ENCODE peak calls at places on chromosomes 11 and 22, in nine cellular contexts. One of them, this sample, is unnamed.

GRCh38 chr11:18064450-18065048 is 18.5 kb upstream of the TPH1 start:
- DNase-seq in left ventricle myocardium inferior: no peak
- DNase-seq in right cardiac atrium: no peak
- DNase-seq in hepatocyte: no peak
- DNase-seq in GM23248: no peak
- DNase-seq in mucosa of descending colon: no peak
- DNase-seq in body of pancreas: peak; percentile 22
- DNase-seq in uterus: no peak
- DNase-seq in DND-41: no peak
- DNase-seq in this sample: no peak

GRCh38 chr11:13073119-13073981 is 64.2 kb downstream of the RASSF10 start:
- DNase-seq in left ventricle myocardium inferior: no peak
- DNase-seq in right cardiac atrium: no peak
- DNase-seq in hepatocyte: no peak
- DNase-seq in GM23248: peak; percentile 81
- DNase-seq in mucosa of descending colon: no peak
- DNase-seq in body of pancreas: no peak
- DNase-seq in uterus: no peak
- DNase-seq in DND-41: no peak
- DNase-seq in this sample: no peak

GRCh38 chr11:73530109-73530508 is 67.8 kb downstream of the FAM168A start:
- DNase-seq in left ventricle myocardium inferior: no peak
- DNase-seq in right cardiac atrium: no peak
- DNase-seq in hepatocyte: peak; percentile 4
- DNase-seq in GM23248: no peak
- DNase-seq in mucosa of descending colon: no peak
- DNase-seq in body of pancreas: no peak
- DNase-seq in uterus: no peak
- DNase-seq in DND-41: no peak
- DNase-seq in this sample: no peak

GRCh38 chr11:66478823-66479740 is 1.2 kb upstream of the DPP3 start:
- DNase-seq in left ventricle myocardium inferior: peak; percentile 32
- DNase-seq in right cardiac atrium: peak; percentile 78
- DNase-seq in hepatocyte: peak; percentile 55
- DNase-seq in GM23248: peak; percentile 74
- DNase-seq in mucosa of descending colon: peak; percentile 74
- DNase-seq in body of pancreas: peak; percentile 61
- DNase-seq in uterus: peak; percentile 51
- DNase-seq in DND-41: peak; percentile 38
- DNase-seq in this sample: peak; percentile 47

GRCh38 chr22:49099496-49100124 is 728.1 kb downstream of the BRD1 start:
- DNase-seq in left ventricle myocardium inferior: no peak
- DNase-seq in right cardiac atrium: no peak
- DNase-seq in hepatocyte: peak; percentile 56
- DNase-seq in GM23248: peak; percentile 20
- DNase-seq in mucosa of descending colon: no peak
- DNase-seq in body of pancreas: no peak
- DNase-seq in uterus: no peak
- DNase-seq in DND-41: no peak
- DNase-seq in this sample: no peak

GRCh38 chr11:66880484-66881211 is 23.8 kb downstream of the LRFN4 start:
- DNase-seq in left ventricle myocardium inferior: no peak
- DNase-seq in right cardiac atrium: peak; percentile 59
- DNase-seq in hepatocyte: no peak
- DNase-seq in GM23248: no peak
- DNase-seq in mucosa of descending colon: no peak
- DNase-seq in body of pancreas: peak; percentile 39
- DNase-seq in uterus: no peak
- DNase-seq in DND-41: peak; percentile 86
- DNase-seq in this sample: peak; percentile 49

GRCh38 chr22:47333625-47334024 is 571.2 kb downstream of the TBC1D22A start:
- DNase-seq in left ventricle myocardium inferior: no peak
- DNase-seq in right cardiac atrium: no peak
- DNase-seq in hepatocyte: no peak
- DNase-seq in GM23248: peak; percentile 14
- DNase-seq in mucosa of descending colon: no peak
- DNase-seq in body of pancreas: peak; percentile 8
- DNase-seq in uterus: no peak
- DNase-seq in DND-41: no peak
- DNase-seq in this sample: no peak

GRCh38 chr22:30262917-30263741 is 3.5 kb downstream of the OSM start:
- DNase-seq in left ventricle myocardium inferior: peak; percentile 75
- DNase-seq in right cardiac atrium: peak; percentile 93
- DNase-seq in hepatocyte: peak; percentile 83
- DNase-seq in GM23248: peak; percentile 68
- DNase-seq in mucosa of descending colon: peak; percentile 79
- DNase-seq in body of pancreas: peak; percentile 73
- DNase-seq in uterus: peak; percentile 74
- DNase-seq in DND-41: peak; percentile 90
- DNase-seq in this sample: peak; percentile 39

GRCh38 chr11:7593476-7593875 is 79.7 kb downstream of the PPFIBP2 start:
- DNase-seq in left ventricle myocardium inferior: no peak
- DNase-seq in right cardiac atrium: no peak
- DNase-seq in hepatocyte: no peak
- DNase-seq in GM23248: no peak
- DNase-seq in mucosa of descending colon: no peak
- DNase-seq in body of pancreas: no peak
- DNase-seq in uterus: no peak
- DNase-seq in DND-41: no peak
- DNase-seq in this sample: no peak

GRCh38 chr11:7591107-7591894 is 77.5 kb downstream of the PPFIBP2 start:
- DNase-seq in left ventricle myocardium inferior: no peak
- DNase-seq in right cardiac atrium: no peak
- DNase-seq in hepatocyte: no peak
- DNase-seq in GM23248: no peak
- DNase-seq in mucosa of descending colon: no peak
- DNase-seq in body of pancreas: no peak
- DNase-seq in uterus: no peak
- DNase-seq in DND-41: no peak
- DNase-seq in this sample: no peak

GRCh38 chr11:7590529-7590928 is 76.7 kb downstream of the PPFIBP2 start:
- DNase-seq in left ventricle myocardium inferior: no peak
- DNase-seq in right cardiac atrium: no peak
- DNase-seq in hepatocyte: no peak
- DNase-seq in GM23248: no peak
- DNase-seq in mucosa of descending colon: no peak
- DNase-seq in body of pancreas: no peak
- DNase-seq in uterus: no peak
- DNase-seq in DND-41: no peak
- DNase-seq in this sample: no peak

GRCh38 chr11:7592706-7593105 is 78.9 kb downstream of the PPFIBP2 start:
- DNase-seq in left ventricle myocardium inferior: peak; percentile 48
- DNase-seq in right cardiac atrium: no peak
- DNase-seq in hepatocyte: no peak
- DNase-seq in GM23248: peak; percentile 88
- DNase-seq in mucosa of descending colon: no peak
- DNase-seq in body of pancreas: peak; percentile 56
- DNase-seq in uterus: no peak
- DNase-seq in DND-41: no peak
- DNase-seq in this sample: peak; percentile 87

GRCh38 chr11:7591992-7592391 is 78.2 kb downstream of the PPFIBP2 start:
- DNase-seq in left ventricle myocardium inferior: no peak
- DNase-seq in right cardiac atrium: no peak
- DNase-seq in hepatocyte: no peak
- DNase-seq in GM23248: no peak
- DNase-seq in mucosa of descending colon: no peak
- DNase-seq in body of pancreas: no peak
- DNase-seq in uterus: no peak
- DNase-seq in DND-41: no peak
- DNase-seq in this sample: no peak
- H3K4me1 ChIP-seq in left ventricle myocardium inferior: peaks cover 38% of the 10 kb centered on the region
- H3K4me1 ChIP-seq in right cardiac atrium: peaks cover 4% of the 10 kb centered on the region
- H3K4me1 ChIP-seq in hepatocyte: peaks cover 27% of the 10 kb centered on the region
- H3K4me1 ChIP-seq in GM23248: peaks cover 26% of the 10 kb centered on the region
- H3K4me1 ChIP-seq in mucosa of descending colon: peaks cover 25% of the 10 kb centered on the region
- H3K4me1 ChIP-seq in body of pancreas: peaks cover 17% of the 10 kb centered on the region
- H3K4me1 ChIP-seq in uterus: no peaks in the 10 kb centered on the region
- H3K4me1 ChIP-seq in DND-41: no peaks in the 10 kb centered on the region
- H3K4me1 ChIP-seq in this sample: peaks cover 82% of the 10 kb centered on the region

GRCh38 chr22:39147335-39148023 is 5.0 kb downstream of the CBX7 start:
- DNase-seq in left ventricle myocardium inferior: no peak
- DNase-seq in right cardiac atrium: no peak
- DNase-seq in hepatocyte: no peak
- DNase-seq in GM23248: no peak
- DNase-seq in mucosa of descending colon: peak; percentile 26
- DNase-seq in body of pancreas: no peak
- DNase-seq in uterus: no peak
- DNase-seq in DND-41: no peak
- DNase-seq in this sample: no peak
- H3K4me3 ChIP-seq in left ventricle myocardium inferior: no peak overlapping the region
- H3K4me3 ChIP-seq in right cardiac atrium: no peak overlapping the region
- H3K4me3 ChIP-seq in hepatocyte: no peak overlapping the region
- H3K4me3 ChIP-seq in GM23248: no peak overlapping the region
- H3K4me3 ChIP-seq in mucosa of descending colon: no peak overlapping the region
- H3K4me3 ChIP-seq in body of pancreas: no peak overlapping the region
- H3K4me3 ChIP-seq in uterus: no peak overlapping the region
- H3K4me3 ChIP-seq in DND-41: no peak overlapping the region
- H3K4me3 ChIP-seq in this sample: no peak overlapping the region

GRCh38 chr11:20023082-20023426 is 137.2 kb downstream of the DBX1 start:
- DNase-seq in left ventricle myocardium inferior: no peak
- DNase-seq in right cardiac atrium: no peak
- DNase-seq in hepatocyte: no peak
- DNase-seq in GM23248: no peak
- DNase-seq in mucosa of descending colon: no peak
- DNase-seq in body of pancreas: no peak
- DNase-seq in uterus: no peak
- DNase-seq in DND-41: no peak
- DNase-seq in this sample: no peak

GRCh38 chr11:20021212-20021611 is 139.1 kb downstream of the DBX1 start:
- DNase-seq in left ventricle myocardium inferior: no peak
- DNase-seq in right cardiac atrium: no peak
- DNase-seq in hepatocyte: no peak
- DNase-seq in GM23248: no peak
- DNase-seq in mucosa of descending colon: no peak
- DNase-seq in body of pancreas: no peak
- DNase-seq in uterus: no peak
- DNase-seq in DND-41: no peak
- DNase-seq in this sample: no peak

GRCh38 chr11:20022363-20023081 is 137.8 kb downstream of the DBX1 start:
- DNase-seq in left ventricle myocardium inferior: no peak
- DNase-seq in right cardiac atrium: peak; percentile 22
- DNase-seq in hepatocyte: no peak
- DNase-seq in GM23248: no peak
- DNase-seq in mucosa of descending colon: no peak
- DNase-seq in body of pancreas: peak; percentile 41
- DNase-seq in uterus: no peak
- DNase-seq in DND-41: no peak
- DNase-seq in this sample: no peak

GRCh38 chr11:20020716-20021115 is 139.6 kb downstream of the DBX1 start:
- DNase-seq in left ventricle myocardium inferior: no peak
- DNase-seq in right cardiac atrium: no peak
- DNase-seq in hepatocyte: no peak
- DNase-seq in GM23248: no peak
- DNase-seq in mucosa of descending colon: no peak
- DNase-seq in body of pancreas: no peak
- DNase-seq in uterus: no peak
- DNase-seq in DND-41: no peak
- DNase-seq in this sample: no peak

DNA sequence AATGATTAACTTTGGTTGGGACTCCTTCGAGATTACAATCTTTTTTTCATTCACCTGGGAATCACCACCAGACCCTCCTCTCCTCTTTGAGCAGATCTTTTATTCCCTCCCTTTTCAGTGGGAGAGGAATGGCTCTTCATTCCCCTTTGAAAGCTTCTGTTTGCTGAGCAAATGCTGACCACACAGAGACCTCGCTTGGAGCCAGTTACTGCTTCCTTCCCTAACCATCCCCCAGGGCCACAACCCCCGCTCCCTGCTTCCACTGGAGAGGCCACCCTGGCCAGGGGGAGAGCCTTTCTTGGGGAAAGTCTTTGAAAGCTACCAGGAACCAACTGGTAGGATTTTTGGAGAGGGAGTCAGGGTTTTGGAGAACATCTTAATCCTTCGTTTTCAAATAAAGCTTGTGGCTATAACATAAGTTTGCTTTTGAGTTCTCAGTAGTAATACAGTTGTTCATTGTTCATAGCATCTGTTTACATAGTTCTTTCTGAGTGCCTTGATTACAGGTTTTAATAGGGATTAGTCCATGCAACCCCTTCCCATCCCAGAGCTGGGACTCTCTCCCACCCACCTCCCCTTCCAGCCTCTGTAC is 138.4 kb downstream of the DBX1 start:
- DNase-seq in left ventricle myocardium inferior: no peak
- DNase-seq in right cardiac atrium: no peak
- DNase-seq in hepatocyte: no peak
- DNase-seq in GM23248: no peak
- DNase-seq in mucosa of descending colon: no peak
- DNase-seq in body of pancreas: no peak
- DNase-seq in uterus: no peak
- DNase-seq in DND-41: no peak
- DNase-seq in this sample: no peak
- H3K4me1 ChIP-seq in left ventricle myocardium inferior: peaks cover 47% of the 10 kb centered on the region
- H3K4me1 ChIP-seq in right cardiac atrium: no peaks in the 10 kb centered on the region
- H3K4me1 ChIP-seq in hepatocyte: peaks cover 66% of the 10 kb centered on the region
- H3K4me1 ChIP-seq in GM23248: no peaks in the 10 kb centered on the region
- H3K4me1 ChIP-seq in mucosa of descending colon: no peaks in the 10 kb centered on the region
- H3K4me1 ChIP-seq in body of pancreas: peaks cover 46% of the 10 kb centered on the region
- H3K4me1 ChIP-seq in uterus: no peaks in the 10 kb centered on the region
- H3K4me1 ChIP-seq in DND-41: no peaks in the 10 kb centered on the region
- H3K4me1 ChIP-seq in this sample: peaks cover 17% of the 10 kb centered on the region

GRCh38 chr22:28798810-28799124 is 1.6 kb downstream of the XBP1 start:
- DNase-seq in left ventricle myocardium inferior: no peak
- DNase-seq in right cardiac atrium: no peak
- DNase-seq in hepatocyte: no peak
- DNase-seq in GM23248: no peak
- DNase-seq in mucosa of descending colon: no peak
- DNase-seq in body of pancreas: no peak
- DNase-seq in uterus: no peak
- DNase-seq in DND-41: no peak
- DNase-seq in this sample: no peak

GRCh38 chr22:28799834-28800307 is 498 bp downstream of the XBP1 start:
- DNase-seq in left ventricle myocardium inferior: peak; percentile 80
- DNase-seq in right cardiac atrium: peak; percentile 92
- DNase-seq in hepatocyte: peak; percentile 77
- DNase-seq in GM23248: peak; percentile 83
- DNase-seq in mucosa of descending colon: peak; percentile 83
- DNase-seq in body of pancreas: peak; percentile 59
- DNase-seq in uterus: peak; percentile 70
- DNase-seq in DND-41: peak; percentile 45
- DNase-seq in this sample: peak; percentile 59

GRCh38 chr22:28799125-28799833 is 1.1 kb downstream of the XBP1 start:
- DNase-seq in left ventricle myocardium inferior: no peak
- DNase-seq in right cardiac atrium: no peak
- DNase-seq in hepatocyte: peak; percentile 86
- DNase-seq in GM23248: peak; percentile 97
- DNase-seq in mucosa of descending colon: no peak
- DNase-seq in body of pancreas: peak; percentile 73
- DNase-seq in uterus: peak; percentile 85
- DNase-seq in DND-41: peak; percentile 50
- DNase-seq in this sample: peak; percentile 61

GRCh38 chr22:28801845-28802594 is 1.7 kb upstream of the XBP1 start:
- DNase-seq in left ventricle myocardium inferior: no peak
- DNase-seq in right cardiac atrium: no peak
- DNase-seq in hepatocyte: no peak
- DNase-seq in GM23248: no peak
- DNase-seq in mucosa of descending colon: peak; percentile 53
- DNase-seq in body of pancreas: peak; percentile 89
- DNase-seq in uterus: no peak
- DNase-seq in DND-41: peak; percentile 90
- DNase-seq in this sample: no peak

DNA sequence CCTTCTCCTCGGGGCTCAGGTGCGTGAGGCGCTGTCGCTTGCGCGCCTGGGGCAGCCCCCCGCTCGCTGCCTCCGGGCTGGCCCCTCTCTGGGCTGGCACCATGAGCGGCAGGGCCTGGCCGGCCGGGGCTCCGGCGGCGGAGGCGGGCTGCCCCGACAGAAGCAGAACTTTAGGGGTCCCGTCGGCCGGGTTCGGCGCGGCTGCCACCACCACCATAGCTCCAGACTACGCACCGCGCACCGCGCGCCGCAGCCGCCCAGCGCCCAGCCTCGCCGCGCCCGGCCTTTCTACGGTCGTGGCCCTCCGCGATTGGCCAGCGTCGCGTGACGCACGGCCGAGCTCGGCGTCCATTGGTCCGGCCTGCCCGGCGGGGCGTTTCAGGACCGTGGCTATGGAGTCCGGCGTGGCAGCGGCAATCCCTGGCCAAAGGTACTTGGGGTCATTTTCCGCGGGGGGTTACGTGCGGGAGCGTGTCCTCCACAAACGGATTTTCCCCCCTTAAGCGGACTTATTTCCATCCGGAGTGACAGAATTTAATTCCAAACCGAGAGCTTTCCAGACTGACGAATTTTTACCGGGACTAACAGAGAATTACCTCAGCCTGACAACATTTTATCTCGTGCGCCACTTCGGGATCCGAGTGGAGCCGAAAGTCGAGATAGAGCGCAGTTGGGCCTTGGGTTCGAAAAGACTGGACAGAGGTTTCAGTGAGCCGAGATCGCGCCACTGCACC is at the start of gene XBP1:
- DNase-seq in left ventricle myocardium inferior: peak; percentile 94
- DNase-seq in right cardiac atrium: peak; percentile 98
- DNase-seq in hepatocyte: peak; percentile 98
- DNase-seq in GM23248: peak; percentile 99
- DNase-seq in mucosa of descending colon: peak; percentile 97
- DNase-seq in body of pancreas: peak; percentile 96
- DNase-seq in uterus: peak; percentile 92
- DNase-seq in DND-41: peak; percentile 91
- DNase-seq in this sample: peak; percentile 94
- H3K4me3 ChIP-seq in left ventricle myocardium inferior: peak within 1 kb of the TSS; percentile 97
- H3K4me3 ChIP-seq in right cardiac atrium: peak within 1 kb of the TSS; percentile 82
- H3K4me3 ChIP-seq in hepatocyte: peak within 1 kb of the TSS; percentile 80
- H3K4me3 ChIP-seq in GM23248: peak within 1 kb of the TSS; percentile 98
- H3K4me3 ChIP-seq in mucosa of descending colon: peak within 1 kb of the TSS; percentile 97
- H3K4me3 ChIP-seq in body of pancreas: peak within 1 kb of the TSS; percentile 63
- H3K4me3 ChIP-seq in uterus: peak within 1 kb of the TSS; percentile 90
- H3K4me3 ChIP-seq in DND-41: peak within 1 kb of the TSS; percentile 65
- H3K4me3 ChIP-seq in this sample: peak within 1 kb of the TSS; percentile 84

This sample was measured in gastrocnemius medialis.